ENCODE peak calls at places on chromosomes 13 and 19, in five cellular contexts. P is aorta, F is heart left ventricle, K is ascending aorta, A is PC-3. S is an unnamed sample. For H3K4me1, the result is how much of the 10 kb centered on the place peaks cover.

GRCh38 chr13:25200783-25201182 is 28.7 kb upstream of the AMER2 start:
- DNase-seq in P (no peak), F (no peak), K (no peak), A (no peak), S (no peak)

GRCh38 chr13:108728370-108728769 is 99.0 kb downstream of the MYO16 start:
- DNase-seq in P (no peak), F (no peak), A (peak), K (no peak), S (no peak)

GRCh38 chr13:70043685-70044084 is 63.9 kb upstream of the ATXN8OS start:
- DNase-seq in P (no peak), A (peak), K (no peak), F (no peak), S (no peak)

GRCh38 chr19:8678244-8678807 is 20.3 kb downstream of the ACTL9 start:
- DNase-seq in F (no peak), K (no peak), P (no peak), A (no peak), S (no peak)

GRCh38 chr19:18051887-18052286 is 34.8 kb downstream of the IL12RB1 start:
- DNase-seq in A (no peak), P (peak), F (peak), K (peak), S (peak)

GRCh38 chr13:59247166-59247565 is 916.6 kb downstream of the DIAPH3 start:
- DNase-seq in P (no peak), K (no peak), A (no peak), F (peak), S (peak)

GRCh38 chr13:98103942-98104880 is 38.7 kb upstream of the FARP1 start:
- DNase-seq in A (peak), P (no peak), F (no peak), K (no peak), S (no peak)

GRCh38 chr19:42540071-42540553 is 11.8 kb upstream of the CEACAM1 start:
- DNase-seq in P (peak), K (peak), F (no peak), A (no peak), S (no peak)

GRCh38 chr13:33640832-33641231 is 177.1 kb upstream of the RFC3 start:
- DNase-seq in K (no peak), A (no peak), F (no peak), P (no peak), S (no peak)

GRCh38 chr19:50210425-50210824 is 7.0 kb downstream of the MYH14 start:
- DNase-seq in F (no peak), K (no peak), A (no peak), P (peak), S (no peak)

GRCh38 chr19:51539821-51540366 is 8.4 kb upstream of the SIGLEC6 start:
- DNase-seq in A (no peak), F (no peak), K (no peak), P (no peak), S (no peak)

GRCh38 chr19:34145741-34146202 is 26.5 kb upstream of the LSM14A start:
- DNase-seq in K (no peak), A (peak), F (no peak), P (no peak), S (no peak)

GRCh38 chr13:30895773-30896172 is 10.3 kb upstream of the MEDAG start:
- DNase-seq in P (peak), K (peak), F (peak), A (no peak), S (peak)

GRCh38 chr13:87536499-87536898 is 134.7 kb upstream of the SLITRK5 start:
- DNase-seq in F (no peak), P (no peak), K (no peak), A (no peak), S (no peak)

GRCh38 chr13:24341439-24341838 is 32.1 kb downstream of the C1QTNF9 start:
- DNase-seq in P (no peak), K (no peak), A (peak), F (no peak), S (no peak)

GRCh38 chr19:50720921-50721291 is 1.3 kb upstream of the SHANK1 start:
- DNase-seq in K (no peak), A (peak), P (no peak), F (no peak), S (no peak)

GRCh38 chr19:46288896-46289588 is 7.8 kb upstream of the HIF3A start:
- DNase-seq in A (peak), F (peak), P (no peak), K (no peak), S (peak)

GRCh38 chr19:55600336-55601028 is 394 bp downstream of the ZNF524 start:
- DNase-seq in P (no peak), F (peak), A (no peak), K (no peak), S (peak)

GRCh38 chr19:41940443-41941409 is 12.5 kb upstream of the ERFL start:
- DNase-seq in P (no peak), A (no peak), K (no peak), F (no peak), S (peak)

GRCh38 chr19:35743640-35744306 is 1.4 kb downstream of the U2AF1L4 start:
- DNase-seq in A (no peak), K (no peak), F (no peak), P (no peak), S (peak)

GRCh38 chr13:76293751-76294150 is 592.5 kb downstream of the KCTD12 start:
- DNase-seq in K (no peak), P (no peak), A (peak), F (no peak), S (no peak)

GRCh38 chr13:109628251-109628699 is 158.1 kb downstream of the IRS2 start:
- DNase-seq in F (no peak), A (peak), K (no peak), P (no peak), S (no peak)

GRCh38 chr13:34810996-34811395 is 131.1 kb upstream of the NBEA start:
- DNase-seq in P (no peak), F (no peak), A (no peak), K (no peak), S (no peak)

GRCh38 chr19:51692065-51692915 is 840 bp upstream of the SPACA6 start:
- DNase-seq in F (no peak), A (no peak), K (no peak), P (no peak), S (peak)

GRCh38 chr13:95168191-95168590 is 133.1 kb downstream of the ABCC4 start:
- DNase-seq in K (no peak), A (no peak), F (no peak), P (no peak), S (no peak)

GRCh38 chr13:40187324-40187795 is 479.1 kb downstream of the FOXO1 start:
- DNase-seq in A (no peak), K (no peak), P (no peak), F (no peak), S (no peak)

GRCh38 chr13:111115051-111115840 is at the start of gene ARHGEF7:
- DNase-seq in F (no peak), A (no peak), K (no peak), P (no peak), S (no peak)

GRCh38 chr13:54183166-54183565 is 1154.6 kb downstream of the OLFM4 start:
- DNase-seq in P (no peak), K (no peak), A (no peak), F (no peak), S (no peak)

GRCh38 chr19:33193864-33194362 is at the start of gene LRP3:
- DNase-seq in K (no peak), P (peak), F (peak), A (peak), S (peak)

GRCh38 chr13:51643882-51644281 is 59.6 kb downstream of the WDFY2 start:
- DNase-seq in K (no peak), P (no peak), F (no peak), A (peak), S (no peak)

GRCh38 chr13:29799041-29799440 is 51.4 kb downstream of the UBL3 start:
- DNase-seq in K (no peak), A (no peak), F (no peak), P (no peak), S (no peak)

GRCh38 chr13:87661471-87661870 is 9.7 kb upstream of the SLITRK5 start:
- DNase-seq in F (no peak), P (no peak), K (no peak), A (peak), S (no peak)

GRCh38 chr13:98144501-98145350 is 1.8 kb downstream of the FARP1 start:
- DNase-seq in A (peak), F (no peak), P (no peak), K (no peak), S (no peak)

GRCh38 chr13:33015791-33016323 is 366 bp upstream of the KL start:
- DNase-seq in F (no peak), A (no peak), K (no peak), P (no peak), S (peak)

GRCh38 chr13:103471896-103472295 is 405.7 kb upstream of the SLC10A2 start:
- DNase-seq in P (no peak), A (no peak), K (no peak), F (no peak), S (no peak)

GRCh38 chr19:50869479-50869878 is 3.8 kb upstream of the KLK2 start:
- DNase-seq in P (no peak), A (no peak), F (no peak), K (no peak), S (no peak)

GRCh38 chr13:48400820-48401219 is 12.1 kb downstream of the LPAR6 start:
- DNase-seq in K (no peak), F (no peak), A (peak), P (no peak), S (no peak)
- H3K4me1 ChIP-seq in K (under half), F (under half), A (under half), P (under half), S (under half)

GRCh38 chr19:48715681-48716171 is 3.8 kb downstream of the MAMSTR start:
- DNase-seq in K (no peak), P (no peak), F (peak), A (no peak), S (peak)
- H3K4me1 ChIP-seq in K (under half), P (under half), F (half or more), A (under half), S (under half)

GRCh38 chr19:6524326-6524725 is 6.5 kb upstream of the TNFSF9 start:
- DNase-seq in F (no peak), P (no peak), K (no peak), A (no peak), S (no peak)
- H3K4me1 ChIP-seq in F (under half), P (under half), K (under half), A (under half), S (under half)

DNA sequence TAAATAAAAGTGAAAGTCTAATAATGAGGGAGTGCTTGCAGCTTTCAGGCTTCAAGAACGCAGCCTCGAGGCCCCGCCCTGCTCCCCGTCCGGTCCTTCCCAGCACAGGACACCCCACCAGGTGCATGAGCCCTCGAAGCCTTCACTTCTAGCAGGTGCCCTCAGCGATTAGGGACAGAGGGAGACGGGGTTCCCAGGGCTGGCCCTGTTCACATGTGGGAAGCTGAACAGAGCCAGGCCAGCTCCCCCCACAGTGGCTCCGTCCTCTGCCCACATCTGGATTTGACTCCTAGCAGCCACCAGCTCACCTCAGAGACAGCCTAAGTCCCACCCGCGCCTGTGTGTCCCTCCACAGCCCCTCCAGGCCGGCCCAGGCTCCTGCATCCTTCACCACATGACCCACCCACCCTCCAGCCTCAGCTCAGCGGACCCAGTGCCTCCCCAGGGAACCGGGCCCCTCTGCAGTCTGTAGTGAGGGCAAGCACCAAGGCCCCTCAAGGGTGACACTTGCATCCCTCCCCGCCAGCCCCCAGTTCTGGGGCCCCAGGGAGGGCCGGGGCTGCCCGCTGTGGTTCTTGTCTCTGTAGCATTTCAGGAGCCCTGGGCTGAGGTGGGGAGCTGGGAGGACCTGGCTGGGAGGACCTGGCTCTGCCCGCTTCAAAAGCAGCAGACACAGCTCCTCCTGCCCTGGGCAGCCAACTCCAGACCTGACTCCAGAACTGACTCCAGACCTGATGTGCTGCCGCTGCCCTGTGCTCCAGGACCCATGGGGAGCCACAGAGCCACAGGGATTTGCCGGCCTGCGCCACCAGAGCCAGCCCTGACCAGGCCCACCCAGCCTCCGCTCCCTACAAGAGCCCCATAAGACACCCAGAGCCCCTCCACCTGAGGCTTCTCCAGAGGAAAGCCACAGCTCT is 27.3 kb downstream of the GPX4 start:
- DNase-seq in P (peak), K (no peak), A (no peak), F (no peak), S (no peak)
- H3K4me1 ChIP-seq in P (under half), K (under half), A (under half), F (under half), S (under half)

GRCh38 chr13:50080856-50081105 is 65.5 kb downstream of the KCNRG start:
- DNase-seq in P (no peak), K (no peak), F (no peak), A (no peak), S (no peak)
- H3K4me1 ChIP-seq in P (under half), K (under half), F (under half), A (under half), S (under half)

GRCh38 chr13:46173656-46174055 is 8.3 kb downstream of the LCP1 start:
- DNase-seq in K (no peak), P (no peak), F (no peak), A (no peak), S (no peak)

GRCh38 chr13:46178143-46178542 is 3.8 kb downstream of the LCP1 start:
- DNase-seq in A (no peak), K (no peak), P (no peak), F (no peak), S (no peak)

GRCh38 chr13:46178821-46179220 is 3.2 kb downstream of the LCP1 start:
- DNase-seq in F (no peak), A (no peak), P (no peak), K (no peak), S (no peak)

GRCh38 chr13:46179576-46180368 is 2.2 kb downstream of the LCP1 start:
- DNase-seq in F (peak), K (no peak), A (no peak), P (peak), S (peak)

GRCh38 chr13:46176756-46177155 is 5.2 kb downstream of the LCP1 start:
- DNase-seq in K (no peak), P (no peak), A (no peak), F (no peak), S (peak)
- H3K4me1 ChIP-seq in K (under half), P (under half), A (under half), F (under half), S (under half)

DNA sequence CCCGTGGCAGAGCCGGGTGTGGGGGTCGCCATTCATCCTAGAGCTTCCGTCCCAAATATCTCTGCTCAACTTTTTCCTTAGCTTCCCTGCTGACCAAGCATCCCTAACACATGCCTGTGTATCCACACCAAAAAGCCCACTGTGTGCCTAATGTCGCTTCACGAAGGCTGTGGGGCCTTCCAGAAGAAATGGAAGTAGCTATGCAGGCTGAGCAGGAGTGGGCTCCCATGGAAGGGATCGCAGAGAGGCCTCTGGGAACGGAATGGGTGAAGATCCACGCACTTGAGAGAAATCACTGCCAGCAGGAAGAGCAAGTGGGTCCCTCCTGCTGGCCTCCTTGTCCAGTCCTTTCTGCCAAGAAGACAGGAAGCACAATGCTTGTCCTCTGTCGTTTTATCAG is 136.0 kb downstream of the SOX1 start:
- DNase-seq in P (no peak), F (no peak), K (no peak), A (no peak), S (no peak)
- H3K4me1 ChIP-seq in P (under half), F (under half), K (under half), A (under half), S (under half)

DNA sequence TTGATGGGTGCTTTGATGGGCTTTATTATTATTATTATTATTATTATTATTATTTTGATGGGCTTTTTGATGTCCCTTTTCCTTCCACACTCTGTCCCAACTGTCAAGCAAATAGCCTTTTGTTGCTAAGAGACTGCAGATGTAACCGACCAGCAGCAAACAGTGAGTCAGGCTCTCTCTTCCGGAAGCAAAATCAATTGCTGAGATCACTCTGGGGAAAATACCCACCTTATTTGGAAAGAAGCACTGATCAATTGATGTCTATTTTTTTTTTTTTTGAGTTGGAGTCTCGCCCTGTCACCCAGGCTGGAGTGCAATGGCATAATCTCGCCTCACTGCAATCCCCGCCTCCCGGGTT is 2.9 kb downstream of the LDLR start:
- DNase-seq in K (no peak), P (no peak), A (peak), F (no peak), S (no peak)
- H3K4me1 ChIP-seq in K (under half), P (under half), A (under half), F (half or more), S (under half)